ENCODE peak calls at places on chromosomes 6 and 20, in four cellular contexts. One of them, this sample, is unnamed.
A peak's percentile ranks its signal among the peaks of the same experiment; 100 is the strongest.

GRCh38 chr6:136967874-136968752 is 46.0 kb downstream of the SLC35D3 start:
- DNase-seq in AG04450: peak; percentile 20
- DNase-seq in cardiac muscle cell: peak; percentile 85
- DNase-seq in esophagus squamous epithelium: no peak
- DNase-seq in this sample: peak; percentile 63

GRCh38 chr6:3489032-3489757 is 32.3 kb upstream of the SLC22A23 start:
- DNase-seq in esophagus squamous epithelium: no peak
- DNase-seq in AG04450: no peak
- DNase-seq in cardiac muscle cell: no peak
- DNase-seq in this sample: peak; percentile 39

GRCh38 chr6:41625442-41625841 is 12.8 kb upstream of the MDFI start:
- DNase-seq in esophagus squamous epithelium: no peak
- DNase-seq in AG04450: no peak
- DNase-seq in cardiac muscle cell: peak; percentile 62
- DNase-seq in this sample: no peak

GRCh38 chr20:3730803-3731370 is 1.6 kb upstream of the HSPA12B start:
- DNase-seq in cardiac muscle cell: no peak
- DNase-seq in esophagus squamous epithelium: no peak
- DNase-seq in AG04450: no peak
- DNase-seq in this sample: no peak

GRCh38 chr6:29926081-29926794 is 16.1 kb upstream of the HLA-A start:
- DNase-seq in AG04450: no peak
- DNase-seq in cardiac muscle cell: no peak
- DNase-seq in esophagus squamous epithelium: no peak
- DNase-seq in this sample: no peak

GRCh38 chr20:19495905-19496703 is 262.0 kb upstream of the RIN2 start:
- DNase-seq in AG04450: no peak
- DNase-seq in esophagus squamous epithelium: no peak
- DNase-seq in cardiac muscle cell: no peak
- DNase-seq in this sample: no peak

GRCh38 chr20:36175016-36175415 is 20.5 kb downstream of the EPB41L1 start:
- DNase-seq in AG04450: no peak
- DNase-seq in esophagus squamous epithelium: no peak
- DNase-seq in cardiac muscle cell: no peak
- DNase-seq in this sample: peak; percentile 9

GRCh38 chr6:110530671-110531070 is 54.3 kb upstream of the SLC22A16 start:
- DNase-seq in cardiac muscle cell: no peak
- DNase-seq in esophagus squamous epithelium: no peak
- DNase-seq in AG04450: no peak
- DNase-seq in this sample: peak; percentile 41

GRCh38 chr6:152118678-152119077 is 311.2 kb downstream of the ESR1 start:
- DNase-seq in esophagus squamous epithelium: no peak
- DNase-seq in cardiac muscle cell: no peak
- DNase-seq in AG04450: no peak
- DNase-seq in this sample: no peak

GRCh38 chr6:136582702-136583471 is 32.7 kb upstream of the MAP7 start:
- DNase-seq in cardiac muscle cell: no peak
- DNase-seq in AG04450: peak; percentile 66
- DNase-seq in esophagus squamous epithelium: no peak
- DNase-seq in this sample: peak; percentile 54

GRCh38 chr6:2396292-2396691 is 150.9 kb upstream of the GMDS start:
- DNase-seq in esophagus squamous epithelium: no peak
- DNase-seq in cardiac muscle cell: no peak
- DNase-seq in AG04450: no peak
- DNase-seq in this sample: no peak

GRCh38 chr20:19934792-19935491 is 82.2 kb upstream of the NAA20 start:
- DNase-seq in esophagus squamous epithelium: no peak
- DNase-seq in AG04450: no peak
- DNase-seq in cardiac muscle cell: no peak
- DNase-seq in this sample: no peak

GRCh38 chr6:158760618-158761250 is 58.4 kb downstream of the EZR start:
- DNase-seq in cardiac muscle cell: no peak
- DNase-seq in esophagus squamous epithelium: no peak
- DNase-seq in AG04450: no peak
- DNase-seq in this sample: no peak

GRCh38 chr6:13418838-13419237 is 68.6 kb downstream of the GFOD1 start:
- DNase-seq in cardiac muscle cell: no peak
- DNase-seq in esophagus squamous epithelium: no peak
- DNase-seq in AG04450: no peak
- DNase-seq in this sample: no peak

GRCh38 chr6:134621858-134622257 is 303.9 kb upstream of the SGK1 start:
- DNase-seq in AG04450: no peak
- DNase-seq in cardiac muscle cell: no peak
- DNase-seq in esophagus squamous epithelium: no peak
- DNase-seq in this sample: no peak

GRCh38 chr6:28941681-28942448 is 18.1 kb upstream of the TRIM27 start:
- DNase-seq in cardiac muscle cell: peak; percentile 60
- DNase-seq in esophagus squamous epithelium: no peak
- DNase-seq in AG04450: no peak
- DNase-seq in this sample: no peak

GRCh38 chr6:77466055-77467028 is 3.1 kb upstream of the HTR1B start:
- DNase-seq in cardiac muscle cell: peak; percentile 78
- DNase-seq in AG04450: peak; percentile 51
- DNase-seq in esophagus squamous epithelium: no peak
- DNase-seq in this sample: peak; percentile 81

GRCh38 chr20:33915726-33916331 is 77.9 kb upstream of the RALY start:
- DNase-seq in cardiac muscle cell: no peak
- DNase-seq in AG04450: no peak
- DNase-seq in esophagus squamous epithelium: no peak
- DNase-seq in this sample: no peak

GRCh38 chr6:26327450-26328264 is 37.3 kb upstream of the BTN3A2 start:
- DNase-seq in cardiac muscle cell: no peak
- DNase-seq in AG04450: no peak
- DNase-seq in esophagus squamous epithelium: no peak
- DNase-seq in this sample: peak; percentile 85

GRCh38 chr6:161273752-161274487 is at the start of gene AGPAT4:
- DNase-seq in AG04450: peak; percentile 95
- DNase-seq in esophagus squamous epithelium: no peak
- DNase-seq in cardiac muscle cell: peak; percentile 94
- DNase-seq in this sample: peak; percentile 92

GRCh38 chr6:16184129-16184528 is 54.3 kb upstream of the GMPR start:
- DNase-seq in AG04450: no peak
- DNase-seq in cardiac muscle cell: peak; percentile 27
- DNase-seq in esophagus squamous epithelium: no peak
- DNase-seq in this sample: no peak

GRCh38 chr6:111173341-111173740 is 86.0 kb downstream of the SLC16A10 start:
- DNase-seq in cardiac muscle cell: no peak
- DNase-seq in esophagus squamous epithelium: no peak
- DNase-seq in AG04450: no peak
- DNase-seq in this sample: no peak

GRCh38 chr6:137827411-137827940 is 39.6 kb upstream of the TNFAIP3 start:
- DNase-seq in esophagus squamous epithelium: no peak
- DNase-seq in cardiac muscle cell: no peak
- DNase-seq in AG04450: no peak
- DNase-seq in this sample: no peak

GRCh38 chr6:10111975-10112374 is 302.9 kb downstream of the TFAP2A start:
- DNase-seq in esophagus squamous epithelium: no peak
- DNase-seq in AG04450: no peak
- DNase-seq in cardiac muscle cell: no peak
- DNase-seq in this sample: no peak

GRCh38 chr6:92114091-92114490 is 1305.3 kb downstream of the EPHA7 start:
- DNase-seq in AG04450: no peak
- DNase-seq in esophagus squamous epithelium: no peak
- DNase-seq in cardiac muscle cell: no peak
- DNase-seq in this sample: no peak

GRCh38 chr6:85714893-85715530 is 72.3 kb upstream of the SYNCRIP start:
- DNase-seq in esophagus squamous epithelium: no peak
- DNase-seq in cardiac muscle cell: no peak
- DNase-seq in AG04450: no peak
- DNase-seq in this sample: no peak

GRCh38 chr20:41373384-41373783 is 6.8 kb upstream of the EMILIN3 start:
- DNase-seq in esophagus squamous epithelium: no peak
- DNase-seq in cardiac muscle cell: no peak
- DNase-seq in AG04450: no peak
- DNase-seq in this sample: no peak

GRCh38 chr6:25617997-25618396 is 34.0 kb upstream of the SCGN start:
- DNase-seq in cardiac muscle cell: no peak
- DNase-seq in esophagus squamous epithelium: no peak
- DNase-seq in AG04450: no peak
- DNase-seq in this sample: no peak

GRCh38 chr6:5657684-5658429 is 348.9 kb downstream of the NRN1 start:
- DNase-seq in AG04450: no peak
- DNase-seq in esophagus squamous epithelium: no peak
- DNase-seq in cardiac muscle cell: no peak
- DNase-seq in this sample: no peak

GRCh38 chr6:128759901-128760300 is 123.0 kb upstream of the LAMA2 start:
- DNase-seq in esophagus squamous epithelium: no peak
- DNase-seq in cardiac muscle cell: no peak
- DNase-seq in AG04450: no peak
- DNase-seq in this sample: no peak

GRCh38 chr20:24619212-24619611 is 149.8 kb downstream of the SYNDIG1 start:
- DNase-seq in AG04450: no peak
- DNase-seq in esophagus squamous epithelium: no peak
- DNase-seq in cardiac muscle cell: no peak
- DNase-seq in this sample: no peak

DNA sequence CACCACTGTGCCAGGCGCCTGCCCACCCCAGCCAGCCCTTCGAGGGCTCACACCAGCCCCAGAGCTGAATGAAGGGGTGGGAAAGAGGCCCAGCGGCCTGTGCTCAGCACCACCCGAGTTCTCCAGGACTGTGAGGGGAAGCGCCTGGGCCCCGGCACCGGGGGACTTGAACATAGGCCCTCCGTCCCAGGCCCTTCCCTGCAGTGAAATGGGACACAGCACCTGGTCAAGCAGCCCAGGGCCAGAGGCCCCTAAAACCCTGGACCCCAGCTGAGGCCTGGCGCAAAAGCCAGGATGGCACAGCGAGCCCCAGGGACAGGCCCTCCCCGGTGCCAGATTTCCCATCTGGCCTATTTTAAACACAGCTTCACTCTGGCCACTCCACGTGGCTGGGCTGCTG is 4.0 kb downstream of the KCNQ2 start:
- DNase-seq in AG04450: no peak
- DNase-seq in esophagus squamous epithelium: no peak
- DNase-seq in cardiac muscle cell: no peak
- DNase-seq in this sample: no peak
- H3K4me3 ChIP-seq in AG04450: no peak overlapping the region
- H3K4me3 ChIP-seq in esophagus squamous epithelium: no peak overlapping the region
- H3K4me3 ChIP-seq in cardiac muscle cell: no peak overlapping the region
- H3K4me3 ChIP-seq in this sample: no peak overlapping the region

DNA sequence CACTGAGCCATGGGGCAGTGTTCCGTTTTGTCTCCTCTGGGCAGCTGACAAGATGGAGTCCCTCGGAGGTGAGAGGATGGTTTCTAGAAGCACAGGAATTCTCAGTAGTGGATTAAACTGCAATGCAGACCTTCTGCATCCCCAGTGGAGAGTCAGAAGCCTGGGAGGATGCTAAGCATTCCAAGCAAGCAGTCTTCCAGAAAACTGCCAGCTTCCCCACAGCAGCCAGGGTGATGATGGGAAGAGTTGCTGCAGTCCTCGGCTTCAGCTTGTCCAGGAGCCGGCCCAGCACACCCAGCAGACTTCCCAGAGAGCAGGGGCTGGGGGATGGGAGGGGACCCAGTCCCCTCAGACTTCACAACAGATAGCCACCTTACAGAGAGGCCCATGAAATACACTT is 163.6 kb downstream of the LY86 start:
- DNase-seq in AG04450: peak; percentile 15
- DNase-seq in esophagus squamous epithelium: no peak
- DNase-seq in cardiac muscle cell: peak; percentile 42
- DNase-seq in this sample: no peak
- H3K27ac ChIP-seq in AG04450: no peak overlapping the region
- H3K27ac ChIP-seq in esophagus squamous epithelium: no peak overlapping the region
- H3K27ac ChIP-seq in cardiac muscle cell: no peak overlapping the region
- H3K27ac ChIP-seq in this sample: no peak overlapping the region

DNA sequence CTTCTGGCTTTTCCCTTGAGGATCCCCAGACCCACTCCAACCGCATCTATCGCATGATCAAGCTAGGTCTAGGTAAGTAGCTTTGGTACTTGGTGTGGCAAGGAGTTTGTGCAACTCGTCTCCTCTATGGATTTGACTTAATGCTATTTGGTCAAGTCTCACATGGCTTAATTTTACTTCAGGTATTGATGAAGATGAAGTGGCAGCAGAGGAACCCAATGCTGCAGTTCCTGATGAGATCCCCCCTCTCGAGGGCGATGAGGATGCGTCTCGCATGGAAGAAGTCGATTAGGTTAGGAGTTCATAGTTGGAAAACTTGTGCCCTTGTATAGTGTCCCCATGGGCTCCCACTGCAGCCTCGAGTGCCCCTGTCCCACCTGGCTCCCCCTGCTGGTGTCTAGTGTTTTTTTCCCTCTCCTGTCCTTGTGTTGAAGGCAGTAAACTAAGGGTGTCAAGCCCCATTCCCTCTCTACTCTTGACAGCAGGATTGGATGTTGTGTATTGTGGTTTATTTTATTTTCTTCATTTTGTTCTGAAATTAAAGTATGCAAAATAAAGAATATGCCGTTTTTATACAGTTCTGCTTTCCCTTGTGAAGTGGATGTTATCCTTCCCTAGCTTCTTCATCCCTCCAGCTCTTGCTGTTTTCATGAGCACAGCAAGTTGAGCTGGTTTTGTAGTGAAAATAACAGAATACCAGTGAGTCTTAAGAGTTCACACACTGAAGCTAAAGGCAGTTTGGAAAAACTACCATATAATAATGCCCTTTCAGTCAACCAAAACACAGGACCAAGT is 3.8 kb downstream of the SLC35B2 start:
- DNase-seq in AG04450: no peak
- DNase-seq in esophagus squamous epithelium: no peak
- DNase-seq in cardiac muscle cell: peak; percentile 65
- DNase-seq in this sample: peak; percentile 21
- TF ChIP-seq CTCF in AG04450: peak; percentile 54
- TF ChIP-seq CTCF in esophagus squamous epithelium: peak; percentile 48
- TF ChIP-seq CTCF in cardiac muscle cell: peak; percentile 56
- TF ChIP-seq CTCF in this sample: peak; percentile 68

GRCh38 chr20:22403860-22404608 is 180.3 kb downstream of the FOXA2 start:
- DNase-seq in esophagus squamous epithelium: no peak
- DNase-seq in AG04450: no peak
- DNase-seq in cardiac muscle cell: peak; percentile 5
- DNase-seq in this sample: no peak
- H3K4me3 ChIP-seq in esophagus squamous epithelium: peak overlapping the region; percentile 28
- H3K4me3 ChIP-seq in AG04450: no peak overlapping the region
- H3K4me3 ChIP-seq in cardiac muscle cell: no peak overlapping the region
- H3K4me3 ChIP-seq in this sample: no peak overlapping the region

GRCh38 chr6:114638346-114638745 is 295.5 kb upstream of the HS3ST5 start:
- DNase-seq in AG04450: no peak
- DNase-seq in cardiac muscle cell: no peak
- DNase-seq in esophagus squamous epithelium: no peak
- DNase-seq in this sample: no peak

GRCh38 chr6:114634016-114634415 is 291.2 kb upstream of the HS3ST5 start:
- DNase-seq in AG04450: no peak
- DNase-seq in esophagus squamous epithelium: no peak
- DNase-seq in cardiac muscle cell: no peak
- DNase-seq in this sample: no peak
- H3K27ac ChIP-seq in AG04450: no peak overlapping the region
- H3K27ac ChIP-seq in esophagus squamous epithelium: no peak overlapping the region
- H3K27ac ChIP-seq in cardiac muscle cell: no peak overlapping the region
- H3K27ac ChIP-seq in this sample: no peak overlapping the region